ENCODE peak calls at places on chromosomes 3 and 15, in nine cellular contexts. One of them, this sample, is unnamed.
A peak's percentile ranks its signal among the peaks of the same experiment; 100 is the strongest.

GRCh38 chr15:41876007-41876406 is 17.8 kb downstream of the SPTBN5 start:
- DNase-seq in mucosa of descending colon: no peak
- DNase-seq in left ventricle myocardium inferior: no peak
- DNase-seq in right atrium auricular region: no peak
- DNase-seq in stomach: no peak
- DNase-seq in cardiac muscle cell: no peak
- DNase-seq in PC-9: no peak
- DNase-seq in sigmoid colon: no peak
- DNase-seq in AG10803: no peak
- DNase-seq in this sample: no peak

GRCh38 chr3:37901721-37902120 is 40.0 kb downstream of the CTDSPL start:
- DNase-seq in AG10803: no peak
- DNase-seq in PC-9: no peak
- DNase-seq in stomach: no peak
- DNase-seq in right atrium auricular region: no peak
- DNase-seq in left ventricle myocardium inferior: no peak
- DNase-seq in cardiac muscle cell: no peak
- DNase-seq in sigmoid colon: no peak
- DNase-seq in mucosa of descending colon: no peak
- DNase-seq in this sample: no peak

GRCh38 chr3:18469775-18470174 is 44.6 kb upstream of the SATB1 start:
- DNase-seq in left ventricle myocardium inferior: no peak
- DNase-seq in PC-9: no peak
- DNase-seq in AG10803: no peak
- DNase-seq in mucosa of descending colon: peak; percentile 27
- DNase-seq in stomach: peak; percentile 26
- DNase-seq in cardiac muscle cell: no peak
- DNase-seq in sigmoid colon: no peak
- DNase-seq in right atrium auricular region: no peak
- DNase-seq in this sample: no peak

GRCh38 chr15:58788056-58788710 is 17.1 kb downstream of the MINDY2 start:
- DNase-seq in sigmoid colon: no peak
- DNase-seq in left ventricle myocardium inferior: no peak
- DNase-seq in cardiac muscle cell: no peak
- DNase-seq in stomach: no peak
- DNase-seq in AG10803: no peak
- DNase-seq in mucosa of descending colon: no peak
- DNase-seq in PC-9: no peak
- DNase-seq in right atrium auricular region: no peak
- DNase-seq in this sample: no peak

GRCh38 chr15:61831505-61831921 is 228.7 kb downstream of the VPS13C start:
- DNase-seq in PC-9: no peak
- DNase-seq in right atrium auricular region: no peak
- DNase-seq in mucosa of descending colon: no peak
- DNase-seq in left ventricle myocardium inferior: no peak
- DNase-seq in cardiac muscle cell: no peak
- DNase-seq in stomach: no peak
- DNase-seq in AG10803: no peak
- DNase-seq in sigmoid colon: no peak
- DNase-seq in this sample: no peak

GRCh38 chr3:38049358-38050126 is 10.5 kb downstream of the DLEC1 start:
- DNase-seq in stomach: no peak
- DNase-seq in PC-9: no peak
- DNase-seq in AG10803: no peak
- DNase-seq in right atrium auricular region: no peak
- DNase-seq in mucosa of descending colon: no peak
- DNase-seq in cardiac muscle cell: no peak
- DNase-seq in left ventricle myocardium inferior: no peak
- DNase-seq in sigmoid colon: no peak
- DNase-seq in this sample: no peak

GRCh38 chr3:72212396-72212795 is 427.4 kb upstream of the PROK2 start:
- DNase-seq in PC-9: no peak
- DNase-seq in right atrium auricular region: no peak
- DNase-seq in cardiac muscle cell: no peak
- DNase-seq in AG10803: no peak
- DNase-seq in sigmoid colon: no peak
- DNase-seq in stomach: no peak
- DNase-seq in mucosa of descending colon: no peak
- DNase-seq in left ventricle myocardium inferior: no peak
- DNase-seq in this sample: no peak

GRCh38 chr3:132756108-132756650 is 34.0 kb upstream of the NPHP3 start:
- DNase-seq in cardiac muscle cell: no peak
- DNase-seq in left ventricle myocardium inferior: no peak
- DNase-seq in AG10803: no peak
- DNase-seq in right atrium auricular region: no peak
- DNase-seq in PC-9: no peak
- DNase-seq in mucosa of descending colon: no peak
- DNase-seq in stomach: no peak
- DNase-seq in sigmoid colon: no peak
- DNase-seq in this sample: no peak

GRCh38 chr3:32817561-32818430 is at the start of gene TRIM71:
- DNase-seq in sigmoid colon: no peak
- DNase-seq in right atrium auricular region: no peak
- DNase-seq in stomach: no peak
- DNase-seq in AG10803: no peak
- DNase-seq in cardiac muscle cell: peak; percentile 61
- DNase-seq in PC-9: no peak
- DNase-seq in mucosa of descending colon: no peak
- DNase-seq in left ventricle myocardium inferior: no peak
- DNase-seq in this sample: no peak

GRCh38 chr3:111252795-111253194 is 181.2 kb downstream of the NECTIN3 start:
- DNase-seq in sigmoid colon: no peak
- DNase-seq in right atrium auricular region: no peak
- DNase-seq in left ventricle myocardium inferior: no peak
- DNase-seq in cardiac muscle cell: peak; percentile 45
- DNase-seq in PC-9: no peak
- DNase-seq in stomach: no peak
- DNase-seq in AG10803: peak; percentile 55
- DNase-seq in mucosa of descending colon: peak; percentile 16
- DNase-seq in this sample: peak; percentile 57

GRCh38 chr3:58659051-58659675 is 7.4 kb downstream of the FAM3D start:
- DNase-seq in mucosa of descending colon: peak; percentile 57
- DNase-seq in right atrium auricular region: no peak
- DNase-seq in stomach: peak; percentile 75
- DNase-seq in AG10803: peak; percentile 42
- DNase-seq in PC-9: no peak
- DNase-seq in left ventricle myocardium inferior: no peak
- DNase-seq in sigmoid colon: peak; percentile 56
- DNase-seq in cardiac muscle cell: peak; percentile 22
- DNase-seq in this sample: peak; percentile 66

GRCh38 chr3:191523099-191523498 is 62.1 kb downstream of the PYDC2 start:
- DNase-seq in PC-9: no peak
- DNase-seq in sigmoid colon: no peak
- DNase-seq in AG10803: no peak
- DNase-seq in cardiac muscle cell: no peak
- DNase-seq in stomach: no peak
- DNase-seq in right atrium auricular region: no peak
- DNase-seq in mucosa of descending colon: no peak
- DNase-seq in left ventricle myocardium inferior: no peak
- DNase-seq in this sample: no peak

GRCh38 chr3:13352621-13353131 is 67.4 kb downstream of the NUP210 start:
- DNase-seq in sigmoid colon: no peak
- DNase-seq in AG10803: peak; percentile 28
- DNase-seq in left ventricle myocardium inferior: no peak
- DNase-seq in stomach: no peak
- DNase-seq in mucosa of descending colon: no peak
- DNase-seq in cardiac muscle cell: no peak
- DNase-seq in PC-9: no peak
- DNase-seq in right atrium auricular region: no peak
- DNase-seq in this sample: no peak

GRCh38 chr15:38084289-38084688 is 149.8 kb downstream of the TMCO5A start:
- DNase-seq in left ventricle myocardium inferior: no peak
- DNase-seq in cardiac muscle cell: no peak
- DNase-seq in mucosa of descending colon: no peak
- DNase-seq in sigmoid colon: no peak
- DNase-seq in AG10803: no peak
- DNase-seq in PC-9: no peak
- DNase-seq in right atrium auricular region: no peak
- DNase-seq in stomach: no peak
- DNase-seq in this sample: no peak

GRCh38 chr15:59998256-59999063 is 5.7 kb upstream of the FOXB1 start:
- DNase-seq in mucosa of descending colon: no peak
- DNase-seq in right atrium auricular region: no peak
- DNase-seq in stomach: no peak
- DNase-seq in sigmoid colon: no peak
- DNase-seq in cardiac muscle cell: no peak
- DNase-seq in PC-9: no peak
- DNase-seq in AG10803: no peak
- DNase-seq in left ventricle myocardium inferior: no peak
- DNase-seq in this sample: no peak

GRCh38 chr3:36648241-36649034 is 115.9 kb downstream of the DCLK3 start:
- DNase-seq in PC-9: peak; percentile 93
- DNase-seq in left ventricle myocardium inferior: no peak
- DNase-seq in right atrium auricular region: no peak
- DNase-seq in AG10803: peak; percentile 99
- DNase-seq in sigmoid colon: no peak
- DNase-seq in cardiac muscle cell: no peak
- DNase-seq in mucosa of descending colon: no peak
- DNase-seq in stomach: no peak
- DNase-seq in this sample: peak; percentile 93

GRCh38 chr15:99207672-99208071 is 41.7 kb downstream of the TTC23 start:
- DNase-seq in PC-9: no peak
- DNase-seq in stomach: no peak
- DNase-seq in sigmoid colon: no peak
- DNase-seq in mucosa of descending colon: no peak
- DNase-seq in right atrium auricular region: no peak
- DNase-seq in left ventricle myocardium inferior: no peak
- DNase-seq in cardiac muscle cell: no peak
- DNase-seq in AG10803: no peak
- DNase-seq in this sample: no peak

GRCh38 chr15:25860885-25861866 is 2.0 kb downstream of the ATP10A start:
- DNase-seq in PC-9: no peak
- DNase-seq in sigmoid colon: no peak
- DNase-seq in right atrium auricular region: no peak
- DNase-seq in mucosa of descending colon: no peak
- DNase-seq in stomach: no peak
- DNase-seq in AG10803: peak; percentile 78
- DNase-seq in cardiac muscle cell: no peak
- DNase-seq in left ventricle myocardium inferior: no peak
- DNase-seq in this sample: no peak

GRCh38 chr3:71160800-71161546 is 422.6 kb downstream of the FOXP1 start:
- DNase-seq in cardiac muscle cell: no peak
- DNase-seq in left ventricle myocardium inferior: no peak
- DNase-seq in AG10803: no peak
- DNase-seq in sigmoid colon: no peak
- DNase-seq in mucosa of descending colon: no peak
- DNase-seq in PC-9: peak; percentile 52
- DNase-seq in stomach: no peak
- DNase-seq in right atrium auricular region: no peak
- DNase-seq in this sample: no peak

DNA sequence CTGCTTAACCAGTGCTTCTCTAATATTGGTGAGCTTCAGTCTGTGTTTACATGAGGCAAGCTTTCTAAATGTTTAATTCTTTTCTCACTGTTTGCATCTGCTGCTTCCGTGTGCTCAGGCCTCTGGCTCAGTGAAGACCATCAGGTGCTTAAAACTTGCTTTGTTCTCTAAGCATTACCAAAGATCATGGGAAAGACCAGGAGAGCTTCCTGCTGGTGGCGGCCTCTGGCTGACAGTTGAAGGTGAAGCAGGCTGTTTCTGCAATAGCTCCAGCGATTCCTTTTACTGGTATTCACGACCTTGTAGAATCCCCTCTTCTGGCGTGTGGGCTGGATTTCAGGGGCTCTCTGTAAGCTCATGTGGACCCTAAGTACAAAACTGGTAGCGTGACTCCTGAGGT is 45.1 kb downstream of the EDEM1 start:
- DNase-seq in mucosa of descending colon: no peak
- DNase-seq in stomach: no peak
- DNase-seq in left ventricle myocardium inferior: no peak
- DNase-seq in sigmoid colon: no peak
- DNase-seq in cardiac muscle cell: no peak
- DNase-seq in right atrium auricular region: no peak
- DNase-seq in AG10803: no peak
- DNase-seq in PC-9: no peak
- DNase-seq in this sample: no peak
- TF ChIP-seq CTCF in mucosa of descending colon: no peak
- TF ChIP-seq CTCF in stomach: no peak
- TF ChIP-seq CTCF in left ventricle myocardium inferior: no peak
- TF ChIP-seq CTCF in sigmoid colon: no peak
- TF ChIP-seq CTCF in cardiac muscle cell: no peak
- TF ChIP-seq CTCF in right atrium auricular region: no peak
- TF ChIP-seq CTCF in AG10803: no peak
- TF ChIP-seq CTCF in PC-9: no peak
- TF ChIP-seq CTCF in this sample: peak; percentile 3

GRCh38 chr3:43180027-43180426 is 74.1 kb upstream of the POMGNT2 start:
- DNase-seq in PC-9: peak; percentile 91
- DNase-seq in right atrium auricular region: no peak
- DNase-seq in mucosa of descending colon: peak; percentile 60
- DNase-seq in AG10803: peak; percentile 68
- DNase-seq in left ventricle myocardium inferior: no peak
- DNase-seq in sigmoid colon: no peak
- DNase-seq in stomach: no peak
- DNase-seq in cardiac muscle cell: no peak
- DNase-seq in this sample: peak; percentile 89
- H3K4me3 ChIP-seq in PC-9: no peak overlapping the region
- H3K4me3 ChIP-seq in right atrium auricular region: no peak overlapping the region
- H3K4me3 ChIP-seq in mucosa of descending colon: no peak overlapping the region
- H3K4me3 ChIP-seq in AG10803: no peak overlapping the region
- H3K4me3 ChIP-seq in left ventricle myocardium inferior: no peak overlapping the region
- H3K4me3 ChIP-seq in sigmoid colon: no peak overlapping the region
- H3K4me3 ChIP-seq in stomach: no peak overlapping the region
- H3K4me3 ChIP-seq in cardiac muscle cell: no peak overlapping the region
- H3K4me3 ChIP-seq in this sample: no peak overlapping the region

GRCh38 chr15:51283026-51283425 is 55.4 kb downstream of the CYP19A1 start:
- DNase-seq in mucosa of descending colon: no peak
- DNase-seq in AG10803: no peak
- DNase-seq in PC-9: no peak
- DNase-seq in cardiac muscle cell: no peak
- DNase-seq in sigmoid colon: no peak
- DNase-seq in left ventricle myocardium inferior: no peak
- DNase-seq in stomach: no peak
- DNase-seq in right atrium auricular region: no peak
- DNase-seq in this sample: no peak
- TF ChIP-seq CTCF in mucosa of descending colon: no peak
- TF ChIP-seq CTCF in AG10803: no peak
- TF ChIP-seq CTCF in PC-9: no peak
- TF ChIP-seq CTCF in cardiac muscle cell: no peak
- TF ChIP-seq CTCF in sigmoid colon: no peak
- TF ChIP-seq CTCF in left ventricle myocardium inferior: no peak
- TF ChIP-seq CTCF in stomach: no peak
- TF ChIP-seq CTCF in right atrium auricular region: no peak
- TF ChIP-seq CTCF in this sample: no peak

DNA sequence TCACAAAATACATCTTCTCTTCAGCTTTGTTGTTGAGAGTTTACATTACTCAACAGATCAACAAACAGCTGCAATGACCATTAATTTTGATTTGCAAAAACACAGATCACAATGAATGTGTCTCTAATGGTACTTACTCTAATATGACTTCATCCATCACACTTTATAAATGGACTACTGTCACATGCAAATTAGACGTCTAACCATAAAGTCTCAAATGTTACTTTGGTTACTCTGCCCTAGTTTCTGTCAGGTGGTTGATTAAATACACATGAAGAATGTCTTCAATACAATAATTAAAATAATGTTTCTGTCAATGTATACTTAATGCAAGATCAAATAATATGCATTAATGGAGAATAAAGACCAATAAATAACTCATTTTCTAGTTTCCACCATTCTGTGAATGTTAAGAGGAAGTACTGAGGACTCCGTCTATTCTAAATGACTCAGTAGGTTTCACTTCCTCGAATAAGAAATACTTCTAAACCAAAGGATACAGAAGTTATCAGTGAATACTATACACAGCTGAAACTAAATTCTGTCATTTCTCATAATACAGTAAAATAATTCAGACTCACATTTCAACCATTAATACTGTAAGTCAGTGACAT is 145.8 kb downstream of the CBLB start:
- DNase-seq in right atrium auricular region: no peak
- DNase-seq in cardiac muscle cell: no peak
- DNase-seq in AG10803: no peak
- DNase-seq in PC-9: no peak
- DNase-seq in mucosa of descending colon: no peak
- DNase-seq in sigmoid colon: no peak
- DNase-seq in left ventricle myocardium inferior: no peak
- DNase-seq in stomach: no peak
- DNase-seq in this sample: no peak
- H3K4me3 ChIP-seq in right atrium auricular region: no peak overlapping the region
- H3K4me3 ChIP-seq in cardiac muscle cell: no peak overlapping the region
- H3K4me3 ChIP-seq in AG10803: no peak overlapping the region
- H3K4me3 ChIP-seq in PC-9: no peak overlapping the region
- H3K4me3 ChIP-seq in mucosa of descending colon: no peak overlapping the region
- H3K4me3 ChIP-seq in sigmoid colon: no peak overlapping the region
- H3K4me3 ChIP-seq in left ventricle myocardium inferior: no peak overlapping the region
- H3K4me3 ChIP-seq in stomach: no peak overlapping the region
- H3K4me3 ChIP-seq in this sample: no peak overlapping the region

This sample was measured in cardiac fibroblast.